ENCODE peak calls at places on chromosome 17, in seven cellular contexts. N is epithelial cell of esophagus, I is GM13977, A is dorsolateral prefrontal cortex, F is ascending aorta, B is right atrium auricular region, S is type B pancreatic cell. E is an unnamed sample.
A peak's percentile ranks its signal among the peaks of the same experiment; 100 is the strongest.

GRCh38 chr17:64683791-64684190 is 21.7 kb upstream of the SMURF2 start:
- DNase-seq in N (no peak), I (no peak), A (no peak), F (no peak), B (no peak), S (no peak), E (no peak)

GRCh38 chr17:73635101-73635767 is 9.0 kb downstream of the SDK2 start:
- DNase-seq in N (no peak), I (no peak), A (no peak), F (no peak), B (no peak), S (no peak), E (no peak)

GRCh38 chr17:65670667-65671371 is 109.4 kb upstream of the AXIN2 start:
- DNase-seq in N (no peak), I (no peak), A (no peak), F (no peak), B (no peak), S (no peak), E (no peak)

GRCh38 chr17:75218121-75218520 is 12.6 kb downstream of the NUP85 start:
- DNase-seq in N (no peak), I (no peak), A (no peak), F (no peak), B (no peak), S (no peak), E (no peak)

GRCh38 chr17:19318611-19319010 is 43.9 kb downstream of the B9D1 start:
- DNase-seq in N (no peak), I (no peak), A (no peak), F (no peak), B (no peak), S (no peak), E (no peak)

GRCh38 chr17:1260762-1261161 is 9.5 kb upstream of the BHLHA9 start:
- DNase-seq in N (no peak), I (no peak), A (no peak), F (no peak), B (no peak), S (no peak), E (no peak)

GRCh38 chr17:79812969-79813825 is 16.3 kb upstream of the CBX8 start:
- DNase-seq in N (no peak), I (peak; percentile 76), A (no peak), F (no peak), B (no peak), S (no peak), E (no peak)

GRCh38 chr17:81648707-81649085 is 7.6 kb downstream of the PDE6G start:
- DNase-seq in N (no peak), I (no peak), A (no peak), F (no peak), B (no peak), S (no peak), E (no peak)

GRCh38 chr17:65064452-65065019 is 8.0 kb upstream of the GNA13 start:
- DNase-seq in N (peak; percentile 96), I (no peak), A (no peak), F (no peak), B (no peak), S (no peak), E (no peak)

GRCh38 chr17:53607475-53607874 is 215.3 kb upstream of the KIF2B start:
- DNase-seq in N (no peak), I (no peak), A (no peak), F (no peak), B (no peak), S (no peak), E (no peak)

GRCh38 chr17:50169121-50169764 is 3.4 kb downstream of the SGCA start:
- DNase-seq in N (peak; percentile 66), I (peak; percentile 81), A (no peak), F (no peak), B (no peak), S (no peak), E (peak; percentile 63)

GRCh38 chr17:74288785-74289184 is 14.8 kb downstream of the DNAI2 start:
- DNase-seq in N (peak; percentile 24), I (peak; percentile 65), A (no peak), F (no peak), B (no peak), S (no peak), E (no peak)

GRCh38 chr17:75853410-75853809 is 1.7 kb downstream of the WBP2 start:
- DNase-seq in N (peak; percentile 69), I (no peak), A (no peak), F (no peak), B (no peak), S (no peak), E (no peak)

GRCh38 chr17:61345825-61346628 is 53.6 kb upstream of the TBX2 start:
- DNase-seq in N (no peak), I (no peak), A (no peak), F (no peak), B (no peak), S (no peak), E (no peak)

DNA sequence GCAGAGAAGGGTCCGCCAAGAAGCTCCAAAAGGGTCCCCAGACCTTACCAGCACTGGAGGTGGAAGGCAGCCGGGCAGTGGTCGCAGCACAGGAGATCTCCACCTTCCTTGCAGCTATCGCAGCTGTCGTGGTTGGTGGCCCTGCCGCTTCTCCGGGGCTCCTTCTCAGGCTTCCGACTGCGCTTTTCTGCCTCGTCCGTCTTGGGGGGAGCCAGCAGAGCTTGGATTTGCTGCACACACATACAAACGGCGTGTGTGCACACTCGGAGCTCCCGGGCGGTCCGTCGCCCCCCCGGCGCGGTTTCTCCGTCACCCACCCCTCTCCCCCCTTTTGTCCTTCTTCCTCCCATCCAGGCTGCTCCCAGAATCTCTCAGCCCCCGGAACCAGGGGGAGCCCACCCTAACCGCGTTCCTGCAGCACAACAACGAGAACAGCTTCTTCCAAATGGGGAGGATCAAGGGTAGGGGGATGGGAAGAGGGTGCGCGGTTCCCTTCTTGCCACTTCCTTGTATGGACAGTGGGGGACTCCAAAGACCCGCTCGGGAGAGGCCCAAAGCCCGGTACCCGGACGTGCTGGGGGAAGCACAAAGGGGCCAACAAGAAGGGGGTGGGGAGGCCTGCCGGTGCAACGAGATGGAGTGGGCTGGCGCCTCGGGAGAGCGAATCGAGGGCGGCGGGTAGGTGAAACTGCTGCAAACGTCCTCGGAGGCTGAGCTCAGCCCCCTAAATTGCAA is 1.1 kb downstream of the PHF12 start:
- DNase-seq in N (no peak), I (peak; percentile 49), A (no peak), F (peak; percentile 76), B (no peak), S (no peak), E (peak; percentile 46)
- TF ChIP-seq CTCF in N (no peak), I (no peak), A (no peak), F (no peak), B (no peak), S (peak; percentile 18), E (no peak)

GRCh38 chr17:70624208-70624607 is 454.9 kb downstream of the KCNJ2 start:
- DNase-seq in N (peak; percentile 9), I (no peak), A (no peak), F (no peak), B (no peak), S (no peak), E (no peak)

GRCh38 chr17:70621593-70621992 is 452.3 kb downstream of the KCNJ2 start:
- DNase-seq in N (no peak), I (no peak), A (peak; percentile 21), F (no peak), B (no peak), S (no peak), E (no peak)

DNA sequence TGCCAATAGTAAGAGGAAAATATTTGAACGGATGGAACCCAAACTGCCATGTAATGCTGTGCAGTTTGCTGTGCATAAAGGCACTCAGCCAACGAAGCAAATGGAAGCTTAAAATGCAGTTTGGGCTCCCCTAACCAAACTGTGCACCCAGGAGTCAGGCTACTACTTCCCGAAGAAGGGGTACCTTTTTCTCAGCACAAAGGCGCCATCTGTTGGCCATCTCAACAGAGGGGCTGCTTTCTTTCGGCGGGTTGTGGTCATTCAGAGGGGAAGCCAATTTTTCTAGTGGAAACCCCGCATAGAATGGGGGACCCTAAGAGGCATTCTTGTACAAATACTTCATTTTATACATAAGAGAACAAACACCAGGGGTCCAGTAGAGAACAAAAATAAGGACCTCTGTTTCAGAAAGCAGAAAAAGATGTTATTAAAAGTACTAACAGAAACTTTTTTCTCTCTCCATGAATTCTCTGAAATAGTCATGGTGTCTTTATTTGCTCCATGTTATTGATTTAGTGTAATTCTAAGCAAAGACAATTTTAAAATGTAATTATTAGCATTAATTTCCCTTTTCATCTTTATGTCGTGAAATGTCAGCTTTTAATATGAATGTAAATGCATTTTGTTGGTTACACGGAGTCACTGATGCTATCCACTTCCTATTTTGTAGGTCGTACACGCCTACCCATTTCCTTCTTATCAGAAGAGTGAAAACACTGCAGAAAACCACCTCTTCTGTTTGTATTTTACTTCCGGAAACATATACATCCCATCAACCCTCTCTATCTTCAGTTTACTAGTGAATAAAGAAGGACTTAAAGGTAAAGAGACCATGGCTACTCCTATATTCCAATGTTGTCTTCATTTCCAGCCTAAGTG is 453.3 kb downstream of the KCNJ2 start:
- DNase-seq in N (peak; percentile 59), I (peak; percentile 50), A (peak; percentile 56), F (no peak), B (no peak), S (no peak), E (peak; percentile 62)
- TF ChIP-seq CTCF in N (peak; percentile 73), I (peak; percentile 65), A (peak; percentile 61), F (no peak), B (peak; percentile 39), S (peak; percentile 79), E (peak; percentile 72)

DNA sequence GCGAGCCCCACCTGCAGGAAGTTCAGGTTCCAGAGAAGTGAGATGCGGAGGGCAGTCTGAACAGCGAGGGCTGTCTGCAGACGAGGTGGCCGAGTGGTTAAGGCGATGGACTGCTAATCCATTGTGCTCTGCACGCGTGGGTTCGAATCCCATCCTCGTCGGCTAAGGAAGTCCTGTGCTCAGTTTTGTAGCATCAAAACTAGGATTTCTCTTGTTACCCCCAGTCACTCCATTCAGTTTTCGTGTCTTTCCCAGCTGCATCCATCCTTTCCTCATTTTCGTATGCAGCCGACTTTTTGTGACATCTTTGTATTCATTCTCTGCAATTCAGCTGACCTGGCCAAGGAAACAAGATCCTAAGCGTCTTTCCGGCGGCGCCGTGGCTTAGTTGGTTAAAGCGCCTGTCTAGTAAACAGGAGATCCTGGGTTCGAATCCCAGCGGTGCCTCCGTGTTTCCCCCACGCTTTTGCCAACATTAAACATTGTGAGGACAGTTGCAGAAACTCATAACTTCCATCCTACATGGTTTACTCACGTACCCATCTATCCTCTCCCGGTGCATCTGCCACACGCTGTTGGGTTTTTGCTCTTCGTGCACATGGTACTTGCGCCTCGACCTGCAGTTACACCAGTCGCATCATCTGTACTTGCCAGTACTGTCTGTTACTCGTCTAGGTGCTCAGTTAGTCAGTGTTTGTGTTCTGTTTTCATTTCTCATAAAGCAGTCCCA is 3.0 kb downstream of the BORCS6 start:
- DNase-seq in N (peak; percentile 93), I (peak; percentile 81), A (peak; percentile 76), F (peak; percentile 97), B (peak; percentile 97), S (peak; percentile 96), E (peak; percentile 99)
- TF ChIP-seq CTCF in N (peak; percentile 45), I (peak; percentile 40), A (peak; percentile 47), F (no peak), B (peak; percentile 15), S (no peak), E (peak; percentile 53)

DNA sequence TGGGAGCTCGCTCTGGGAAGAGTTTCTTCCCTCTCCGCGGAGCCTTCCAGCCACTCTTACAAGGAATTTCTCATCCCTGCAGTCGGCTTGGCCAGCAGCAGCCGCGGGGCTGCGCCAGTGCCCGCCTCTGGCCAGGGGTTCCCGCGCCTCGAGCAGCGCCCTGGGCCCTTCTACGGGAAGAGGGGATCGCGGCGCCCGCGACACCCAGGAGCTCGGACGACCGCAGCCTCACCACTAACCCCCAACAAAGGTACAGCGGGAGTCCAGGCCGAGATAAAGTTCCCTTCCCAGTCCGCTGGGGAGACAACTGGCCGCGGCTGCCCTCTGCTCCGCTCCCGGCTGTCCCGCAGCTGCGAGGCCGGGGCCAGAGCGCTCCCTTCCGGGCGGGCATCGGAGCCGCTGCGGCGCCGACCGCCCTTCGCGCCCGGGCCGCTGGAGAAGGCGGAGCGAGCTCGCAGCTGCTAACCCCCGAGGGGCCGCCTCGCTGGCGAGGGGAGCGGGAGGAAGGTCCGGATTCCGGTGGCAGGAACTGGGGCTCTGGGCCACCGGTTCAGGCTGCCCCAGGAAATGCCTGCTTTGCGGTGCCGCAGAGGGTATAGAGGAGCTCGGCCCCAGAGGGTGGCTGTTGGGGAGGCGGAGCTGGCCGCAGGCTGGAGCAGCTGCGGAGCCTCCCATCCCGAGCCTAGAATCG is 3.6 kb upstream of the HS3ST3B1 start:
- DNase-seq in N (peak; percentile 13), I (no peak), A (no peak), F (no peak), B (no peak), S (peak; percentile 79), E (no peak)
- TF ChIP-seq CTCF in N (no peak), I (no peak), A (no peak), F (no peak), B (no peak), S (peak; percentile 73), E (peak; percentile 61)